ENCODE peak calls at places on chromosome 17, in six cellular contexts. V is heart left ventricle, J is thoracic aorta, R is stomach, M is pancreas, D is tibial nerve. N is an unnamed sample.

GRCh38 chr17:1498233-1498632 is 5.7 kb upstream of the MYO1C start:
- DNase-seq in V (no peak), J (no peak), R (no peak), M (no peak), D (no peak), N (no peak)

GRCh38 chr17:76359375-76359774 is 5.7 kb upstream of the PRPSAP1 start:
- DNase-seq in V (no peak), J (no peak), R (no peak), M (no peak), D (no peak), N (no peak)

GRCh38 chr17:37043201-37043600 is 94.4 kb downstream of the AATF start:
- DNase-seq in V (no peak), J (no peak), R (no peak), M (no peak), D (no peak), N (no peak)

GRCh38 chr17:72432143-72432604 is 311.4 kb downstream of the SOX9 start:
- DNase-seq in V (no peak), J (no peak), R (no peak), M (no peak), D (no peak), N (no peak)

GRCh38 chr17:30253316-30253715 is 17.8 kb upstream of the SLC6A4 start:
- DNase-seq in V (no peak), J (no peak), R (peak; percentile 45), M (no peak), D (no peak), N (peak; percentile 38)

GRCh38 chr17:57849163-57849873 is 526 bp downstream of the MRPS23 start:
- DNase-seq in V (no peak), J (no peak), R (no peak), M (no peak), D (no peak), N (no peak)

GRCh38 chr17:37234106-37234505 is 141.7 kb upstream of the C17orf78 start:
- DNase-seq in V (no peak), J (no peak), R (no peak), M (no peak), D (no peak), N (no peak)

GRCh38 chr17:60720763-60721531 is 43.3 kb downstream of the BCAS3 start:
- DNase-seq in V (peak; percentile 18), J (no peak), R (no peak), M (no peak), D (peak; percentile 72), N (peak; percentile 53)

GRCh38 chr17:79079421-79080200 is 5.0 kb downstream of the ENGASE start:
- DNase-seq in V (no peak), J (no peak), R (no peak), M (peak; percentile 41), D (no peak), N (no peak)

GRCh38 chr17:77391668-77392375 is 251.1 kb downstream of the SEC14L1 start:
- DNase-seq in V (no peak), J (peak; percentile 51), R (no peak), M (peak; percentile 44), D (peak; percentile 81), N (no peak)

GRCh38 chr17:75688209-75688771 is 21.2 kb downstream of the SAP30BP start:
- DNase-seq in V (no peak), J (no peak), R (peak; percentile 39), M (peak; percentile 11), D (no peak), N (no peak)

GRCh38 chr17:39794249-39794970 is 56.7 kb downstream of the GRB7 start:
- DNase-seq in V (no peak), J (no peak), R (peak; percentile 37), M (no peak), D (no peak), N (no peak)

GRCh38 chr17:68613739-68614298 is 12.7 kb upstream of the FAM20A start:
- DNase-seq in V (peak; percentile 46), J (no peak), R (no peak), M (no peak), D (peak; percentile 86), N (no peak)

GRCh38 chr17:50165466-50165865 is 339 bp upstream of the SGCA start:
- DNase-seq in V (no peak), J (no peak), R (no peak), M (no peak), D (no peak), N (no peak)

GRCh38 chr17:32289454-32289853 is 23.8 kb downstream of the RHBDL3 start:
- DNase-seq in V (no peak), J (no peak), R (no peak), M (no peak), D (no peak), N (no peak)

GRCh38 chr17:30476726-30477082 is 504 bp upstream of the GOSR1 start:
- DNase-seq in V (no peak), J (no peak), R (no peak), M (no peak), D (no peak), N (no peak)

GRCh38 chr17:69448431-69449102 is 34.1 kb downstream of the MAP2K6 start:
- DNase-seq in V (peak; percentile 9), J (no peak), R (no peak), M (no peak), D (peak; percentile 18), N (no peak)

GRCh38 chr17:17576772-17577234 is 14.7 kb downstream of the PEMT start:
- DNase-seq in V (no peak), J (no peak), R (no peak), M (no peak), D (no peak), N (no peak)

GRCh38 chr17:15348030-15348429 is 6.6 kb upstream of the TEKT3 start:
- DNase-seq in V (no peak), J (no peak), R (no peak), M (no peak), D (peak; percentile 23), N (no peak)

GRCh38 chr17:80456465-80457235 is 19.8 kb downstream of the NPTX1 start:
- DNase-seq in V (peak; percentile 58), J (no peak), R (no peak), M (peak; percentile 60), D (no peak), N (no peak)

GRCh38 chr17:4565209-4566141 is 5.1 kb upstream of the GGT6 start:
- DNase-seq in V (peak; percentile 70), J (no peak), R (peak; percentile 72), M (peak; percentile 69), D (peak; percentile 41), N (peak; percentile 51)

GRCh38 chr17:4679652-4680051 is 24.3 kb downstream of the PELP1 start:
- DNase-seq in V (no peak), J (no peak), R (no peak), M (no peak), D (no peak), N (no peak)

GRCh38 chr17:75346906-75347305 is 57.7 kb upstream of the SLC25A19 start:
- DNase-seq in V (no peak), J (no peak), R (no peak), M (no peak), D (no peak), N (no peak)

GRCh38 chr17:75617218-75617617 is 16.0 kb upstream of the SMIM5 start:
- DNase-seq in V (no peak), J (no peak), R (no peak), M (no peak), D (no peak), N (no peak)

DNA sequence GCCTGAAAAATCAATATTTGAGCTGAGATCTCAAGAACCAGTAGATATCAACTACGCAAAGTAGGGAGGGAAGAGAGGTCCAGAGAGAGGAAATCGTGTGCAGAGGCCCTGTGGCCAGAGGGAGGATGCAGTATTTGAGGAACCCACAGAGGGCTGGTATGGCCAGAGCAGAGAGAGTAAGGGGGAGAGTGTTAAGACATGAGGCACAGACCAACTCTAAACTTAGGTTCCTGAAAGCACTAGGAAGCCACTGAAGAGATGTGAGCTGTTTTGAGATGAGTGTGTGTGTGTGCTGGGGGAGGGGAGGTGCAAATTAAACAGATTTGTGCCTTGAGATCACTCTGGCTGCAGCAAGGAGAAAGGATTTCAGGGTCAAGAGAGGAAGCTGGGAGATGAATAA is 10.9 kb downstream of the SLC13A2 start:
- DNase-seq in V (no peak), J (no peak), R (no peak), M (no peak), D (no peak), N (no peak)
- H3K27me3 ChIP-seq in V (peaks cover 7% of the 10 kb centered on the region), J (no peaks in the 10 kb centered on the region), R (peaks cover 5% of the 10 kb centered on the region), M (no peaks in the 10 kb centered on the region), D (no peaks in the 10 kb centered on the region), N (no peaks in the 10 kb centered on the region)

GRCh38 chr17:48554412-48555090 is 9.6 kb upstream of the HOXB2 start:
- DNase-seq in V (no peak), J (no peak), R (no peak), M (no peak), D (no peak), N (no peak)
- H3K27me3 ChIP-seq in V (peaks cover 95% of the 10 kb centered on the region), J (no peaks in the 10 kb centered on the region), R (peaks cover 95% of the 10 kb centered on the region), M (no peaks in the 10 kb centered on the region), D (peaks cover 4% of the 10 kb centered on the region), N (no peaks in the 10 kb centered on the region)

DNA sequence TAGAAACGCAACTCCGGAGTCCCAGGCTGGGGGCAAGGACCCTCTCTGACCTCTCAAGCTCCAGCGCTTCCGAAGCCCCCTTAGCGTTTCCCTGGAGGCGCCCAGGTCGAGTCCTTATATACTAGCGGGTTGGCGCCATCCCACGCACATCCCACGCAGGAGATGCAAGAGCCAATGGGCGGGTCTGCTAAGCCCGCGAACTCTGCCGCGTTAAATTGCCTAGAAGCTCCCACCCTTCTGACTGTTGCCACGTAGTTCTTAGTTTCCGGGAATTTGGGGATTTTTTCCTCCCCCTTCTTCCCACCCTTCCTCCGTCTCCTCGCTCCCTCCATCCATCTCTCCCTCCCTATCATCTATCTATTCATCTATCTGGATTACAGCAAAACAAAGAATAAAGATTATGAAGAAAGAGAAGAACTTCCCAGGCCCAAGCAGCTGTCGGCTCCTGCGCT is at the start of gene SLFN11:
- DNase-seq in V (peak; percentile 92), J (peak; percentile 63), R (peak; percentile 71), M (peak; percentile 66), D (peak; percentile 88), N (peak; percentile 51)
- H3K27me3 ChIP-seq in V (no peaks in the 10 kb centered on the region), J (no peaks in the 10 kb centered on the region), R (peaks cover 36% of the 10 kb centered on the region), M (peaks cover 4% of the 10 kb centered on the region), D (no peaks in the 10 kb centered on the region), N (no peaks in the 10 kb centered on the region)

GRCh38 chr17:56594528-56595418 is 1.3 kb downstream of the NOG start:
- DNase-seq in V (no peak), J (no peak), R (no peak), M (peak; percentile 67), D (no peak), N (no peak)
- H3K27me3 ChIP-seq in V (peaks cover 44% of the 10 kb centered on the region), J (no peaks in the 10 kb centered on the region), R (peaks cover 97% of the 10 kb centered on the region), M (no peaks in the 10 kb centered on the region), D (no peaks in the 10 kb centered on the region), N (no peaks in the 10 kb centered on the region)

N was measured in prostate gland.